ENCODE peak calls at places on chromosome 11, in four cellular contexts. S, W, F and X are unnamed samples.
A peak's percentile ranks its signal among the peaks of the same experiment; 100 is the strongest.

GRCh38 chr11:13965337-13965736 is 2.8 kb downstream of the SPON1 start:
- ATAC-seq in S (no peak), W (no peak), F (no peak), X (no peak)

GRCh38 chr11:83608571-83608970 is 322.4 kb upstream of the CCDC90B start:
- ATAC-seq in S (no peak), W (no peak), F (no peak), X (no peak)

GRCh38 chr11:134022748-134023147 is 46.1 kb upstream of the JAM3 start:
- ATAC-seq in S (no peak), W (no peak), F (no peak), X (no peak)

GRCh38 chr11:2777396-2777795 is 77.6 kb upstream of the KCNQ1OT1 start:
- ATAC-seq in S (no peak), W (no peak), F (no peak), X (no peak)

GRCh38 chr11:118415739-118416068 is 14.3 kb downstream of the ATP5MG start:
- ATAC-seq in S (peak; percentile 73), W (peak; percentile 82), F (no peak), X (no peak)

GRCh38 chr11:64291746-64292457 is 800 bp downstream of the KCNK4 start:
- ATAC-seq in S (peak; percentile 57), W (peak; percentile 34), F (peak; percentile 33), X (peak; percentile 47)

GRCh38 chr11:106815209-106815608 is 203.1 kb downstream of the GUCY1A2 start:
- ATAC-seq in S (no peak), W (no peak), F (no peak), X (no peak)

GRCh38 chr11:19344661-19345518 is 104.1 kb upstream of the E2F8 start:
- ATAC-seq in S (peak; percentile 11), W (no peak), F (peak; percentile 54), X (peak; percentile 10)

GRCh38 chr11:2424811-2425495 is 19.4 kb downstream of the TRPM5 start:
- ATAC-seq in S (no peak), W (no peak), F (no peak), X (no peak)

GRCh38 chr11:116890193-116890592 is 52.8 kb upstream of the APOA1 start:
- ATAC-seq in S (peak; percentile 74), W (no peak), F (peak; percentile 53), X (no peak)

GRCh38 chr11:7585816-7586215 is 72.0 kb downstream of the PPFIBP2 start:
- ATAC-seq in S (no peak), W (no peak), F (no peak), X (no peak)

GRCh38 chr11:102220728-102221467 is 96.4 kb upstream of the BIRC3 start:
- ATAC-seq in S (no peak), W (no peak), F (no peak), X (no peak)

GRCh38 chr11:129286813-129287212 is 88.8 kb upstream of the BARX2 start:
- ATAC-seq in S (no peak), W (no peak), F (no peak), X (no peak)

GRCh38 chr11:128715691-128716153 is 21.9 kb downstream of the FLI1 start:
- ATAC-seq in S (no peak), W (no peak), F (no peak), X (no peak)

GRCh38 chr11:64989416-64989815 is 7.4 kb downstream of the BATF2 start:
- ATAC-seq in S (no peak), W (no peak), F (peak; percentile 32), X (no peak)

GRCh38 chr11:65716774-65717405 is 3.7 kb downstream of the RNASEH2C start:
- ATAC-seq in S (no peak), W (no peak), F (no peak), X (no peak)

GRCh38 chr11:126601550-126602215 is 246.2 kb downstream of the ST3GAL4 start:
- ATAC-seq in S (no peak), W (no peak), F (no peak), X (no peak)

GRCh38 chr11:65127473-65128181 is 5.5 kb downstream of the MRPL49 start:
- ATAC-seq in S (no peak), W (no peak), F (no peak), X (no peak)

GRCh38 chr11:70806461-70807194 is 408.3 kb downstream of the CTTN start:
- ATAC-seq in S (no peak), W (no peak), F (no peak), X (no peak)

GRCh38 chr11:34706709-34707461 is 86.0 kb downstream of the EHF start:
- ATAC-seq in S (no peak), W (no peak), F (no peak), X (no peak)

GRCh38 chr11:117220568-117220967 is 11.3 kb downstream of the PCSK7 start:
- ATAC-seq in S (no peak), W (no peak), F (no peak), X (no peak)

GRCh38 chr11:45606514-45607024 is 58.9 kb downstream of the CHST1 start:
- ATAC-seq in S (no peak), W (no peak), F (no peak), X (no peak)